ENCODE peak calls at places on chromosomes 12 and 14, in ten cellular contexts. B, C, N, A, P, Q, R, M, G and W are unnamed samples.

GRCh38 chr14:69543341-69544249 is 31.1 kb downstream of the CCDC177 start:
- DNase-seq in B (peak; percentile 51), C (peak; percentile 83), N (peak; percentile 2), A (peak; percentile 29), P (peak; percentile 84), Q (peak; percentile 21), R (peak; percentile 94), M (no peak), G (peak; percentile 89), W (peak; percentile 14)

GRCh38 chr14:100104523-100105300 is 39.5 kb downstream of the EVL start:
- DNase-seq in B (no peak), C (peak; percentile 28), N (no peak), A (no peak), P (no peak), Q (no peak), R (peak; percentile 7), M (no peak), G (peak; percentile 18), W (no peak)

GRCh38 chr12:47844264-47845020 is 24.7 kb upstream of the HDAC7 start:
- DNase-seq in B (no peak), C (peak; percentile 85), N (no peak), A (no peak), P (no peak), Q (no peak), R (no peak), M (no peak), G (no peak), W (no peak)

GRCh38 chr14:33634631-33635030 is 316.2 kb downstream of the EGLN3 start:
- DNase-seq in B (no peak), C (no peak), N (no peak), A (no peak), P (no peak), Q (no peak), R (peak; percentile 60), M (no peak), G (no peak), W (no peak)

GRCh38 chr14:94485944-94486841 is 10.2 kb upstream of the SERPINA9 start:
- DNase-seq in B (no peak), C (no peak), N (peak; percentile 26), A (peak; percentile 51), P (no peak), Q (peak; percentile 42), R (peak; percentile 29), M (peak; percentile 48), G (peak; percentile 14), W (peak; percentile 44)

GRCh38 chr12:57127101-57127709 is 1.1 kb upstream of the LRP1 start:
- DNase-seq in B (peak; percentile 82), C (peak; percentile 83), N (peak; percentile 33), A (peak; percentile 53), P (no peak), Q (peak; percentile 73), R (no peak), M (peak; percentile 84), G (peak; percentile 57), W (peak; percentile 88)

GRCh38 chr12:113232787-113233585 is 11.7 kb downstream of the TPCN1 start:
- DNase-seq in B (no peak), C (peak; percentile 60), N (peak; percentile 75), A (peak; percentile 68), P (no peak), Q (no peak), R (no peak), M (no peak), G (peak; percentile 92), W (no peak)

GRCh38 chr14:102949062-102949800 is 26.8 kb downstream of the AMN start:
- DNase-seq in B (no peak), C (no peak), N (peak; percentile 32), A (peak; percentile 36), P (peak; percentile 47), Q (no peak), R (no peak), M (no peak), G (no peak), W (peak; percentile 11)

GRCh38 chr12:84911331-84912190 is 1.0 kb downstream of the SLC6A15 start:
- DNase-seq in B (no peak), C (peak; percentile 40), N (no peak), A (no peak), P (no peak), Q (peak; percentile 37), R (peak; percentile 24), M (no peak), G (peak; percentile 32), W (peak; percentile 90)

GRCh38 chr12:57188090-57188425 is 28.5 kb upstream of the NXPH4 start:
- DNase-seq in B (no peak), C (no peak), N (no peak), A (no peak), P (no peak), Q (no peak), R (no peak), M (no peak), G (no peak), W (no peak)

GRCh38 chr12:4169522-4169921 is 104.0 kb upstream of the CCND2 start:
- DNase-seq in B (no peak), C (no peak), N (no peak), A (no peak), P (no peak), Q (no peak), R (no peak), M (no peak), G (no peak), W (no peak)

GRCh38 chr12:26642361-26642760 is 190.6 kb downstream of the ITPR2 start:
- DNase-seq in B (no peak), C (no peak), N (no peak), A (no peak), P (no peak), Q (no peak), R (peak; percentile 82), M (no peak), G (no peak), W (peak; percentile 88)

GRCh38 chr12:115752913-115753726 is 524.4 kb downstream of the MED13L start:
- DNase-seq in B (peak; percentile 75), C (no peak), N (no peak), A (no peak), P (peak; percentile 22), Q (peak; percentile 36), R (peak; percentile 39), M (peak; percentile 58), G (peak; percentile 68), W (peak; percentile 40)

GRCh38 chr12:110102255-110102654 is 21.9 kb upstream of the IFT81 start:
- DNase-seq in B (no peak), C (no peak), N (peak; percentile 8), A (peak; percentile 35), P (peak; percentile 50), Q (no peak), R (peak; percentile 55), M (peak; percentile 92), G (peak; percentile 93), W (peak; percentile 69)

GRCh38 chr14:102616799-102617198 is 24.4 kb downstream of the RCOR1 start:
- DNase-seq in B (no peak), C (no peak), N (no peak), A (no peak), P (no peak), Q (no peak), R (no peak), M (peak; percentile 62), G (no peak), W (no peak)

GRCh38 chr12:47276253-47277070 is 196.7 kb upstream of the AMIGO2 start:
- DNase-seq in B (peak; percentile 73), C (peak; percentile 36), N (peak; percentile 39), A (no peak), P (peak; percentile 64), Q (no peak), R (peak; percentile 86), M (peak; percentile 29), G (peak; percentile 79), W (no peak)

GRCh38 chr14:73239463-73240241 is 2.3 kb downstream of the PAPLN start:
- DNase-seq in B (peak; percentile 72), C (no peak), N (no peak), A (no peak), P (no peak), Q (peak; percentile 61), R (peak; percentile 83), M (no peak), G (peak; percentile 42), W (no peak)

GRCh38 chr14:60250318-60251035 is 1.5 kb downstream of the PPM1A start:
- DNase-seq in B (no peak), C (no peak), N (no peak), A (no peak), P (no peak), Q (no peak), R (peak; percentile 90), M (peak; percentile 49), G (peak; percentile 2), W (peak; percentile 67)

GRCh38 chr14:32073537-32074189 is 3.4 kb upstream of the ARHGAP5 start:
- DNase-seq in B (peak; percentile 75), C (no peak), N (no peak), A (peak; percentile 34), P (peak; percentile 73), Q (no peak), R (peak; percentile 80), M (peak; percentile 94), G (peak; percentile 52), W (peak; percentile 64)

GRCh38 chr12:109899783-109900751 is at the start of gene TCHP:
- DNase-seq in B (peak; percentile 87), C (peak; percentile 90), N (peak; percentile 71), A (peak; percentile 71), P (peak; percentile 83), Q (peak; percentile 82), R (peak; percentile 74), M (peak; percentile 73), G (peak; percentile 64), W (peak; percentile 74)

GRCh38 chr12:100741084-100741711 is 53.4 kb upstream of the ANO4 start:
- DNase-seq in B (no peak), C (no peak), N (no peak), A (no peak), P (no peak), Q (no peak), R (peak; percentile 41), M (peak; percentile 10), G (peak; percentile 20), W (peak; percentile 18)

GRCh38 chr14:55240526-55241178 is 30.6 kb upstream of the FBXO34 start:
- DNase-seq in B (no peak), C (no peak), N (no peak), A (no peak), P (no peak), Q (no peak), R (peak; percentile 30), M (no peak), G (no peak), W (no peak)

GRCh38 chr12:104565606-104566243 is 109.0 kb downstream of the CHST11 start:
- DNase-seq in B (no peak), C (no peak), N (no peak), A (no peak), P (no peak), Q (no peak), R (no peak), M (no peak), G (no peak), W (no peak)

GRCh38 chr14:36515105-36515593 is 4.9 kb downstream of the NKX2-1 start:
- DNase-seq in B (no peak), C (no peak), N (no peak), A (no peak), P (no peak), Q (no peak), R (no peak), M (no peak), G (no peak), W (no peak)

GRCh38 chr12:94663702-94664101 is 13.3 kb upstream of the TMCC3 start:
- DNase-seq in B (no peak), C (no peak), N (no peak), A (no peak), P (no peak), Q (no peak), R (no peak), M (no peak), G (no peak), W (no peak)

GRCh38 chr14:63991833-63992232 is 139.0 kb downstream of the SYNE2 start:
- DNase-seq in B (no peak), C (no peak), N (no peak), A (no peak), P (no peak), Q (no peak), R (no peak), M (no peak), G (no peak), W (no peak)

GRCh38 chr14:59359451-59360124 is 105.6 kb downstream of the GPR135 start:
- DNase-seq in B (no peak), C (no peak), N (no peak), A (no peak), P (peak; percentile 26), Q (no peak), R (peak; percentile 30), M (no peak), G (no peak), W (no peak)

GRCh38 chr12:103819892-103820291 is 21.1 kb downstream of the NT5DC3 start:
- DNase-seq in B (no peak), C (no peak), N (no peak), A (no peak), P (no peak), Q (no peak), R (no peak), M (no peak), G (no peak), W (no peak)